ENCODE peak calls at places on chromosomes 12 and 14, in nine cellular contexts. One of them, this sample, is unnamed.

GRCh38 chr12:24069532-24070395 is 120.3 kb upstream of the SOX5 start:
- DNase-seq in thyroid gland: no peak
- DNase-seq in CD8-positive, alpha-beta memory T cell: no peak
- DNase-seq in vagina: no peak
- DNase-seq in WERI-Rb-1: peak; percentile 65
- DNase-seq in mammary epithelial cell: peak; percentile 29
- DNase-seq in thoracic aorta: no peak
- DNase-seq in body of pancreas: peak; percentile 7
- DNase-seq in effector memory CD4-positive, alpha-beta T cell: no peak
- DNase-seq in this sample: no peak

GRCh38 chr14:64123241-64123956 is 170.8 kb downstream of the ESR2 start:
- DNase-seq in WERI-Rb-1: no peak
- DNase-seq in mammary epithelial cell: no peak
- DNase-seq in thyroid gland: no peak
- DNase-seq in CD8-positive, alpha-beta memory T cell: no peak
- DNase-seq in vagina: no peak
- DNase-seq in effector memory CD4-positive, alpha-beta T cell: no peak
- DNase-seq in body of pancreas: peak; percentile 55
- DNase-seq in thoracic aorta: no peak
- DNase-seq in this sample: peak; percentile 29

GRCh38 chr12:6790496-6791150 is 1.3 kb downstream of the CD4 start:
- DNase-seq in vagina: no peak
- DNase-seq in body of pancreas: no peak
- DNase-seq in effector memory CD4-positive, alpha-beta T cell: peak; percentile 29
- DNase-seq in WERI-Rb-1: no peak
- DNase-seq in mammary epithelial cell: no peak
- DNase-seq in CD8-positive, alpha-beta memory T cell: no peak
- DNase-seq in thoracic aorta: no peak
- DNase-seq in thyroid gland: no peak
- DNase-seq in this sample: no peak

GRCh38 chr12:6715130-6715529 is 8.7 kb upstream of the COPS7A start:
- DNase-seq in mammary epithelial cell: no peak
- DNase-seq in CD8-positive, alpha-beta memory T cell: no peak
- DNase-seq in thyroid gland: no peak
- DNase-seq in vagina: no peak
- DNase-seq in effector memory CD4-positive, alpha-beta T cell: no peak
- DNase-seq in body of pancreas: no peak
- DNase-seq in thoracic aorta: no peak
- DNase-seq in WERI-Rb-1: no peak
- DNase-seq in this sample: no peak

GRCh38 chr12:19783547-19784444 is 344.5 kb downstream of the AEBP2 start:
- DNase-seq in mammary epithelial cell: no peak
- DNase-seq in thyroid gland: peak; percentile 26
- DNase-seq in vagina: no peak
- DNase-seq in body of pancreas: no peak
- DNase-seq in thoracic aorta: no peak
- DNase-seq in CD8-positive, alpha-beta memory T cell: no peak
- DNase-seq in WERI-Rb-1: peak; percentile 59
- DNase-seq in effector memory CD4-positive, alpha-beta T cell: no peak
- DNase-seq in this sample: no peak

GRCh38 chr14:74616507-74616906 is 4.5 kb upstream of the LTBP2 start:
- DNase-seq in vagina: no peak
- DNase-seq in thoracic aorta: no peak
- DNase-seq in body of pancreas: no peak
- DNase-seq in WERI-Rb-1: peak; percentile 58
- DNase-seq in thyroid gland: no peak
- DNase-seq in CD8-positive, alpha-beta memory T cell: no peak
- DNase-seq in effector memory CD4-positive, alpha-beta T cell: no peak
- DNase-seq in mammary epithelial cell: peak; percentile 94
- DNase-seq in this sample: peak; percentile 96

GRCh38 chr12:26744697-26745440 is 88.1 kb downstream of the ITPR2 start:
- DNase-seq in mammary epithelial cell: no peak
- DNase-seq in effector memory CD4-positive, alpha-beta T cell: no peak
- DNase-seq in body of pancreas: no peak
- DNase-seq in thoracic aorta: no peak
- DNase-seq in thyroid gland: no peak
- DNase-seq in CD8-positive, alpha-beta memory T cell: no peak
- DNase-seq in vagina: no peak
- DNase-seq in WERI-Rb-1: peak; percentile 59
- DNase-seq in this sample: no peak

GRCh38 chr14:53458368-53458814 is 305.3 kb upstream of the DDHD1 start:
- DNase-seq in vagina: no peak
- DNase-seq in body of pancreas: no peak
- DNase-seq in WERI-Rb-1: no peak
- DNase-seq in thyroid gland: no peak
- DNase-seq in mammary epithelial cell: peak; percentile 26
- DNase-seq in effector memory CD4-positive, alpha-beta T cell: no peak
- DNase-seq in CD8-positive, alpha-beta memory T cell: no peak
- DNase-seq in thoracic aorta: no peak
- DNase-seq in this sample: peak; percentile 53

GRCh38 chr12:101866615-101867373 is 10.6 kb upstream of the DRAM1 start:
- DNase-seq in CD8-positive, alpha-beta memory T cell: no peak
- DNase-seq in thyroid gland: peak; percentile 35
- DNase-seq in WERI-Rb-1: peak; percentile 57
- DNase-seq in effector memory CD4-positive, alpha-beta T cell: no peak
- DNase-seq in thoracic aorta: no peak
- DNase-seq in vagina: no peak
- DNase-seq in mammary epithelial cell: no peak
- DNase-seq in body of pancreas: no peak
- DNase-seq in this sample: no peak

GRCh38 chr12:95316798-95317197 is 99.2 kb downstream of the VEZT start:
- DNase-seq in CD8-positive, alpha-beta memory T cell: no peak
- DNase-seq in thyroid gland: no peak
- DNase-seq in effector memory CD4-positive, alpha-beta T cell: no peak
- DNase-seq in mammary epithelial cell: no peak
- DNase-seq in WERI-Rb-1: no peak
- DNase-seq in vagina: no peak
- DNase-seq in body of pancreas: no peak
- DNase-seq in thoracic aorta: no peak
- DNase-seq in this sample: no peak

GRCh38 chr12:50132505-50133135 is 20.6 kb downstream of the COX14 start:
- DNase-seq in body of pancreas: no peak
- DNase-seq in thoracic aorta: no peak
- DNase-seq in mammary epithelial cell: peak; percentile 29
- DNase-seq in WERI-Rb-1: no peak
- DNase-seq in vagina: no peak
- DNase-seq in effector memory CD4-positive, alpha-beta T cell: no peak
- DNase-seq in thyroid gland: no peak
- DNase-seq in CD8-positive, alpha-beta memory T cell: peak; percentile 26
- DNase-seq in this sample: peak; percentile 59

GRCh38 chr12:5258498-5258897 is 173.4 kb upstream of the NTF3 start:
- DNase-seq in thoracic aorta: no peak
- DNase-seq in WERI-Rb-1: no peak
- DNase-seq in effector memory CD4-positive, alpha-beta T cell: no peak
- DNase-seq in body of pancreas: no peak
- DNase-seq in mammary epithelial cell: peak; percentile 87
- DNase-seq in thyroid gland: no peak
- DNase-seq in CD8-positive, alpha-beta memory T cell: no peak
- DNase-seq in vagina: no peak
- DNase-seq in this sample: peak; percentile 92

GRCh38 chr14:101826359-101826758 is 64.8 kb downstream of the PPP2R5C start:
- DNase-seq in CD8-positive, alpha-beta memory T cell: no peak
- DNase-seq in thyroid gland: no peak
- DNase-seq in effector memory CD4-positive, alpha-beta T cell: no peak
- DNase-seq in vagina: no peak
- DNase-seq in thoracic aorta: no peak
- DNase-seq in mammary epithelial cell: no peak
- DNase-seq in body of pancreas: no peak
- DNase-seq in WERI-Rb-1: no peak
- DNase-seq in this sample: no peak

GRCh38 chr14:40920380-40920779 is 686.3 kb upstream of the LRFN5 start:
- DNase-seq in mammary epithelial cell: no peak
- DNase-seq in vagina: no peak
- DNase-seq in body of pancreas: no peak
- DNase-seq in thoracic aorta: no peak
- DNase-seq in CD8-positive, alpha-beta memory T cell: no peak
- DNase-seq in thyroid gland: no peak
- DNase-seq in WERI-Rb-1: no peak
- DNase-seq in effector memory CD4-positive, alpha-beta T cell: no peak
- DNase-seq in this sample: no peak
- H3K9me3 ChIP-seq in mammary epithelial cell: peaks cover 9% of the 10 kb centered on the region
- H3K9me3 ChIP-seq in vagina: no peaks in the 10 kb centered on the region
- H3K9me3 ChIP-seq in body of pancreas: no peaks in the 10 kb centered on the region
- H3K9me3 ChIP-seq in thoracic aorta: no peaks in the 10 kb centered on the region
- H3K9me3 ChIP-seq in CD8-positive, alpha-beta memory T cell: no peaks in the 10 kb centered on the region
- H3K9me3 ChIP-seq in thyroid gland: no peaks in the 10 kb centered on the region
- H3K9me3 ChIP-seq in WERI-Rb-1: no peaks in the 10 kb centered on the region
- H3K9me3 ChIP-seq in effector memory CD4-positive, alpha-beta T cell: peaks cover 3% of the 10 kb centered on the region
- H3K9me3 ChIP-seq in this sample: no peaks in the 10 kb centered on the region

GRCh38 chr14:105931808-105932483 is 405.6 kb downstream of the TMEM121 start:
- DNase-seq in body of pancreas: peak; percentile 0
- DNase-seq in effector memory CD4-positive, alpha-beta T cell: no peak
- DNase-seq in WERI-Rb-1: no peak
- DNase-seq in mammary epithelial cell: no peak
- DNase-seq in vagina: no peak
- DNase-seq in CD8-positive, alpha-beta memory T cell: no peak
- DNase-seq in thoracic aorta: no peak
- DNase-seq in thyroid gland: no peak
- DNase-seq in this sample: no peak

GRCh38 chr14:105929327-105930081 is 403.1 kb downstream of the TMEM121 start:
- DNase-seq in vagina: no peak
- DNase-seq in thoracic aorta: no peak
- DNase-seq in WERI-Rb-1: no peak
- DNase-seq in thyroid gland: no peak
- DNase-seq in effector memory CD4-positive, alpha-beta T cell: no peak
- DNase-seq in body of pancreas: no peak
- DNase-seq in CD8-positive, alpha-beta memory T cell: no peak
- DNase-seq in mammary epithelial cell: no peak
- DNase-seq in this sample: no peak

GRCh38 chr14:105927661-105928060 is 401.3 kb downstream of the TMEM121 start:
- DNase-seq in thyroid gland: no peak
- DNase-seq in thoracic aorta: no peak
- DNase-seq in body of pancreas: no peak
- DNase-seq in mammary epithelial cell: no peak
- DNase-seq in vagina: no peak
- DNase-seq in effector memory CD4-positive, alpha-beta T cell: no peak
- DNase-seq in WERI-Rb-1: no peak
- DNase-seq in CD8-positive, alpha-beta memory T cell: no peak
- DNase-seq in this sample: no peak

GRCh38 chr14:105933238-105933637 is 406.9 kb downstream of the TMEM121 start:
- DNase-seq in body of pancreas: no peak
- DNase-seq in thyroid gland: no peak
- DNase-seq in vagina: no peak
- DNase-seq in CD8-positive, alpha-beta memory T cell: no peak
- DNase-seq in mammary epithelial cell: no peak
- DNase-seq in effector memory CD4-positive, alpha-beta T cell: no peak
- DNase-seq in WERI-Rb-1: no peak
- DNase-seq in thoracic aorta: no peak
- DNase-seq in this sample: no peak

DNA sequence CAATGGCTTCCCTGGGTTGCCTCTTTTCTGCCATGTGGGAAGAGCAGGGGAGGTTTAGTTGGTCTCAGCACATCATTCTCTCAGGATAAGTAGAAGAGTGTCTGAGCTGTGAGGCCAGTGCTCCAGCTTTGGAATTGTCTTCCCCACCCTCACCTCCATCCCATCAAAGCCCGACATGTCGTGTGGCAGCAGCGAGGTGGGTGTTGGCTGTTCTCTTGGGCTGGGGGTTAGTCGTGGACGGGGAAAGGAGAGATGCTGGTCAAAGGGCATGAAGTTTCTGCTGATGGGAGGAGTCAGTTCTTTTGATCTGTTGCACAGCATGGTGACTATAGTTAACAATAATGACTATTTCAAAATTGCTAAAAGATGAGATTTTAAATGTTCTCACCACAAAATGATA is 404.2 kb downstream of the TMEM121 start:
- DNase-seq in effector memory CD4-positive, alpha-beta T cell: no peak
- DNase-seq in thyroid gland: no peak
- DNase-seq in mammary epithelial cell: no peak
- DNase-seq in WERI-Rb-1: no peak
- DNase-seq in CD8-positive, alpha-beta memory T cell: no peak
- DNase-seq in thoracic aorta: no peak
- DNase-seq in body of pancreas: no peak
- DNase-seq in vagina: no peak
- DNase-seq in this sample: no peak
- H3K9me3 ChIP-seq in effector memory CD4-positive, alpha-beta T cell: no peaks in the 10 kb centered on the region
- H3K9me3 ChIP-seq in thyroid gland: no peaks in the 10 kb centered on the region
- H3K9me3 ChIP-seq in mammary epithelial cell: peaks cover 36% of the 10 kb centered on the region
- H3K9me3 ChIP-seq in WERI-Rb-1: no peaks in the 10 kb centered on the region
- H3K9me3 ChIP-seq in CD8-positive, alpha-beta memory T cell: no peaks in the 10 kb centered on the region
- H3K9me3 ChIP-seq in thoracic aorta: peaks cover 3% of the 10 kb centered on the region
- H3K9me3 ChIP-seq in body of pancreas: no peaks in the 10 kb centered on the region
- H3K9me3 ChIP-seq in vagina: no peaks in the 10 kb centered on the region
- H3K9me3 ChIP-seq in this sample: no peaks in the 10 kb centered on the region

GRCh38 chr12:132869551-132869950 is 17.9 kb downstream of the CHFR start:
- DNase-seq in effector memory CD4-positive, alpha-beta T cell: no peak
- DNase-seq in vagina: no peak
- DNase-seq in thyroid gland: no peak
- DNase-seq in body of pancreas: no peak
- DNase-seq in CD8-positive, alpha-beta memory T cell: no peak
- DNase-seq in mammary epithelial cell: no peak
- DNase-seq in WERI-Rb-1: no peak
- DNase-seq in thoracic aorta: no peak
- DNase-seq in this sample: no peak
- H3K9me3 ChIP-seq in effector memory CD4-positive, alpha-beta T cell: no peaks in the 10 kb centered on the region
- H3K9me3 ChIP-seq in vagina: no peaks in the 10 kb centered on the region
- H3K9me3 ChIP-seq in thyroid gland: no peaks in the 10 kb centered on the region
- H3K9me3 ChIP-seq in body of pancreas: no peaks in the 10 kb centered on the region
- H3K9me3 ChIP-seq in CD8-positive, alpha-beta memory T cell: no peaks in the 10 kb centered on the region
- H3K9me3 ChIP-seq in mammary epithelial cell: peaks cover 29% of the 10 kb centered on the region
- H3K9me3 ChIP-seq in WERI-Rb-1: no peaks in the 10 kb centered on the region
- H3K9me3 ChIP-seq in thoracic aorta: no peaks in the 10 kb centered on the region
- H3K9me3 ChIP-seq in this sample: no peaks in the 10 kb centered on the region

DNA sequence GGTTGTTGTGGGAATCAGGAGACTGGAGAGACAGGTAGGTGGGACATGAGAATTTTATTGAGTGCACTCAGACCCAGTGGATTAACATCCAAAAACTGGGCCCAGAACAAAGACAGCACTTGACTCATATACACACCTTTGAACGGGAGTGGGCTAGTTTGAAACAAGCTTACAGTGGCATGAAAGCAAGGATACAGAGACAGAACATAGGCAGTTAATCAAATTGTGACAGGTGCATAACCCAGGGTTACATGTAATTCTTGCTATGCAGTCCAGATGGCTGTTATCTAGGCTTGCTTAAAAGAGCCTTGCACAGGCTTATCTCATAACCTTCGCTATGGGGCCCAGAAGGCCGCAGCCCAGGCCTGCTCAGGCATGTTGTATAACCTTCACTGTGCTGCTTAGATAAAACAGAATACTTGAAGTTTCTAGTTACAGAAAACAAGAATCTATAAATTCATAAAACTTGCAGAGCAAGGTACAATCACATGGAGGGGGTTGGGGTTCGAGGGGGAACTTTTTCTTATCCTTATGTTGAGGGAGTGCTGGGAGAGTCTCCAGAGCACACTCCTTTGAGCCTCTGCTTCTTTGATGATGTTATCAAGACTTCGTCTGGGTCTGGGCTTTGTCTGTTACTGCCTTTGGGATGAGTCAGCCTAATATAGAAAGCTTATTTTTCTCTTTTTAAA is 81.7 kb downstream of the TNFAIP2 start:
- DNase-seq in mammary epithelial cell: peak; percentile 4
- DNase-seq in vagina: no peak
- DNase-seq in body of pancreas: no peak
- DNase-seq in thyroid gland: no peak
- DNase-seq in WERI-Rb-1: no peak
- DNase-seq in CD8-positive, alpha-beta memory T cell: no peak
- DNase-seq in thoracic aorta: no peak
- DNase-seq in effector memory CD4-positive, alpha-beta T cell: no peak
- DNase-seq in this sample: peak; percentile 75
- H3K9me3 ChIP-seq in mammary epithelial cell: peaks cover 8% of the 10 kb centered on the region
- H3K9me3 ChIP-seq in vagina: peaks cover 3% of the 10 kb centered on the region
- H3K9me3 ChIP-seq in body of pancreas: peaks cover 11% of the 10 kb centered on the region
- H3K9me3 ChIP-seq in thyroid gland: no peaks in the 10 kb centered on the region
- H3K9me3 ChIP-seq in WERI-Rb-1: peaks cover 31% of the 10 kb centered on the region
- H3K9me3 ChIP-seq in CD8-positive, alpha-beta memory T cell: peaks cover 11% of the 10 kb centered on the region
- H3K9me3 ChIP-seq in thoracic aorta: peaks cover 3% of the 10 kb centered on the region
- H3K9me3 ChIP-seq in effector memory CD4-positive, alpha-beta T cell: peaks cover 9% of the 10 kb centered on the region
- H3K9me3 ChIP-seq in this sample: no peaks in the 10 kb centered on the region